ENCODE peak calls at places on chromosomes 1 and 21, in seven cellular contexts. One of them, this sample, is unnamed.

GRCh38 chr1:159881930-159882839 is 17.8 kb downstream of the CFAP45 start:
- DNase-seq in fibroblast of pulmonary artery: peak
- DNase-seq in mucosa of descending colon: peak
- DNase-seq in fibroblast of mammary gland: peak
- DNase-seq in pancreas: peak
- DNase-seq in HL-60: peak
- DNase-seq in heart right ventricle: peak
- DNase-seq in this sample: peak

GRCh38 chr1:39370602-39371001 is 120.8 kb upstream of the BMP8A start:
- DNase-seq in fibroblast of pulmonary artery: no peak
- DNase-seq in mucosa of descending colon: no peak
- DNase-seq in fibroblast of mammary gland: peak
- DNase-seq in pancreas: no peak
- DNase-seq in HL-60: no peak
- DNase-seq in heart right ventricle: no peak
- DNase-seq in this sample: no peak

GRCh38 chr1:180181048-180181447 is 26.4 kb downstream of the QSOX1 start:
- DNase-seq in fibroblast of pulmonary artery: peak
- DNase-seq in mucosa of descending colon: peak
- DNase-seq in fibroblast of mammary gland: peak
- DNase-seq in pancreas: no peak
- DNase-seq in HL-60: no peak
- DNase-seq in heart right ventricle: no peak
- DNase-seq in this sample: no peak

GRCh38 chr1:56814205-56814604 is 5.0 kb downstream of the FYB2 start:
- DNase-seq in fibroblast of pulmonary artery: no peak
- DNase-seq in mucosa of descending colon: no peak
- DNase-seq in fibroblast of mammary gland: peak
- DNase-seq in pancreas: no peak
- DNase-seq in HL-60: no peak
- DNase-seq in heart right ventricle: no peak
- DNase-seq in this sample: no peak

GRCh38 chr1:86765073-86765472 is 60.7 kb downstream of the SH3GLB1 start:
- DNase-seq in fibroblast of pulmonary artery: no peak
- DNase-seq in mucosa of descending colon: no peak
- DNase-seq in fibroblast of mammary gland: no peak
- DNase-seq in pancreas: no peak
- DNase-seq in HL-60: no peak
- DNase-seq in heart right ventricle: no peak
- DNase-seq in this sample: no peak

GRCh38 chr1:60527567-60527966 is 454.0 kb upstream of the C1orf87 start:
- DNase-seq in fibroblast of pulmonary artery: no peak
- DNase-seq in mucosa of descending colon: no peak
- DNase-seq in fibroblast of mammary gland: no peak
- DNase-seq in pancreas: no peak
- DNase-seq in HL-60: no peak
- DNase-seq in heart right ventricle: no peak
- DNase-seq in this sample: no peak

GRCh38 chr1:6145351-6145750 is 34.8 kb downstream of the CHD5 start:
- DNase-seq in fibroblast of pulmonary artery: no peak
- DNase-seq in mucosa of descending colon: no peak
- DNase-seq in fibroblast of mammary gland: no peak
- DNase-seq in pancreas: no peak
- DNase-seq in HL-60: no peak
- DNase-seq in heart right ventricle: no peak
- DNase-seq in this sample: no peak

GRCh38 chr1:42940851-42941639 is 17.6 kb downstream of the SLC2A1 start:
- DNase-seq in fibroblast of pulmonary artery: peak
- DNase-seq in mucosa of descending colon: peak
- DNase-seq in fibroblast of mammary gland: peak
- DNase-seq in pancreas: no peak
- DNase-seq in HL-60: no peak
- DNase-seq in heart right ventricle: no peak
- DNase-seq in this sample: no peak

GRCh38 chr1:215002471-215002870 is 80.1 kb upstream of the KCNK2 start:
- DNase-seq in fibroblast of pulmonary artery: peak
- DNase-seq in mucosa of descending colon: no peak
- DNase-seq in fibroblast of mammary gland: peak
- DNase-seq in pancreas: no peak
- DNase-seq in HL-60: no peak
- DNase-seq in heart right ventricle: no peak
- DNase-seq in this sample: no peak

GRCh38 chr1:167782946-167783345 is 61.2 kb downstream of the MPZL1 start:
- DNase-seq in fibroblast of pulmonary artery: no peak
- DNase-seq in mucosa of descending colon: no peak
- DNase-seq in fibroblast of mammary gland: no peak
- DNase-seq in pancreas: no peak
- DNase-seq in HL-60: no peak
- DNase-seq in heart right ventricle: no peak
- DNase-seq in this sample: no peak

GRCh38 chr1:38284953-38285352 is 238.4 kb upstream of the POU3F1 start:
- DNase-seq in fibroblast of pulmonary artery: no peak
- DNase-seq in mucosa of descending colon: no peak
- DNase-seq in fibroblast of mammary gland: no peak
- DNase-seq in pancreas: no peak
- DNase-seq in HL-60: no peak
- DNase-seq in heart right ventricle: peak
- DNase-seq in this sample: no peak

GRCh38 chr1:228293816-228294500 is 86.1 kb downstream of the OBSCN start:
- DNase-seq in fibroblast of pulmonary artery: no peak
- DNase-seq in mucosa of descending colon: peak
- DNase-seq in fibroblast of mammary gland: no peak
- DNase-seq in pancreas: no peak
- DNase-seq in HL-60: no peak
- DNase-seq in heart right ventricle: peak
- DNase-seq in this sample: no peak

GRCh38 chr21:35461700-35462099 is 412.6 kb upstream of the RUNX1 start:
- DNase-seq in fibroblast of pulmonary artery: no peak
- DNase-seq in mucosa of descending colon: no peak
- DNase-seq in fibroblast of mammary gland: no peak
- DNase-seq in pancreas: no peak
- DNase-seq in HL-60: no peak
- DNase-seq in heart right ventricle: no peak
- DNase-seq in this sample: no peak

GRCh38 chr1:27563407-27564263 is 40.3 kb downstream of the AHDC1 start:
- DNase-seq in fibroblast of pulmonary artery: peak
- DNase-seq in mucosa of descending colon: peak
- DNase-seq in fibroblast of mammary gland: peak
- DNase-seq in pancreas: peak
- DNase-seq in HL-60: no peak
- DNase-seq in heart right ventricle: peak
- DNase-seq in this sample: no peak

GRCh38 chr1:179781962-179782361 is 38.9 kb downstream of the FAM163A start:
- DNase-seq in fibroblast of pulmonary artery: peak
- DNase-seq in mucosa of descending colon: peak
- DNase-seq in fibroblast of mammary gland: peak
- DNase-seq in pancreas: no peak
- DNase-seq in HL-60: no peak
- DNase-seq in heart right ventricle: peak
- DNase-seq in this sample: no peak

GRCh38 chr1:61202854-61203603 is 120.7 kb downstream of the NFIA start:
- DNase-seq in fibroblast of pulmonary artery: no peak
- DNase-seq in mucosa of descending colon: no peak
- DNase-seq in fibroblast of mammary gland: peak
- DNase-seq in pancreas: no peak
- DNase-seq in HL-60: no peak
- DNase-seq in heart right ventricle: no peak
- DNase-seq in this sample: no peak

GRCh38 chr1:10211805-10212405 is 1.5 kb downstream of the KIF1B start:
- DNase-seq in fibroblast of pulmonary artery: no peak
- DNase-seq in mucosa of descending colon: no peak
- DNase-seq in fibroblast of mammary gland: no peak
- DNase-seq in pancreas: no peak
- DNase-seq in HL-60: no peak
- DNase-seq in heart right ventricle: no peak
- DNase-seq in this sample: no peak

GRCh38 chr1:34002810-34003209 is 138.9 kb downstream of the HMGB4 start:
- DNase-seq in fibroblast of pulmonary artery: no peak
- DNase-seq in mucosa of descending colon: no peak
- DNase-seq in fibroblast of mammary gland: no peak
- DNase-seq in pancreas: no peak
- DNase-seq in HL-60: no peak
- DNase-seq in heart right ventricle: no peak
- DNase-seq in this sample: peak

GRCh38 chr1:229156819-229157218 is 114.1 kb upstream of the RAB4A start:
- DNase-seq in fibroblast of pulmonary artery: peak
- DNase-seq in mucosa of descending colon: no peak
- DNase-seq in fibroblast of mammary gland: peak
- DNase-seq in pancreas: peak
- DNase-seq in HL-60: no peak
- DNase-seq in heart right ventricle: no peak
- DNase-seq in this sample: no peak

GRCh38 chr21:38933731-38934130 is 128.0 kb downstream of the ETS2 start:
- DNase-seq in fibroblast of pulmonary artery: no peak
- DNase-seq in mucosa of descending colon: peak
- DNase-seq in fibroblast of mammary gland: no peak
- DNase-seq in pancreas: no peak
- DNase-seq in HL-60: no peak
- DNase-seq in heart right ventricle: no peak
- DNase-seq in this sample: no peak

GRCh38 chr1:41160498-41161110 is 81.5 kb downstream of the SCMH1 start:
- DNase-seq in fibroblast of pulmonary artery: no peak
- DNase-seq in mucosa of descending colon: no peak
- DNase-seq in fibroblast of mammary gland: no peak
- DNase-seq in pancreas: no peak
- DNase-seq in HL-60: no peak
- DNase-seq in heart right ventricle: no peak
- DNase-seq in this sample: no peak

GRCh38 chr1:83961571-83962295 is 37.2 kb downstream of the TTLL7 start:
- DNase-seq in fibroblast of pulmonary artery: peak
- DNase-seq in mucosa of descending colon: no peak
- DNase-seq in fibroblast of mammary gland: peak
- DNase-seq in pancreas: no peak
- DNase-seq in HL-60: no peak
- DNase-seq in heart right ventricle: no peak
- DNase-seq in this sample: no peak

GRCh38 chr1:55466343-55466742 is 251.2 kb upstream of the USP24 start:
- DNase-seq in fibroblast of pulmonary artery: no peak
- DNase-seq in mucosa of descending colon: no peak
- DNase-seq in fibroblast of mammary gland: peak
- DNase-seq in pancreas: no peak
- DNase-seq in HL-60: no peak
- DNase-seq in heart right ventricle: no peak
- DNase-seq in this sample: no peak

GRCh38 chr1:206117151-206117948 is at the start of gene AVPR1B:
- DNase-seq in fibroblast of pulmonary artery: peak
- DNase-seq in mucosa of descending colon: peak
- DNase-seq in fibroblast of mammary gland: peak
- DNase-seq in pancreas: peak
- DNase-seq in HL-60: no peak
- DNase-seq in heart right ventricle: peak
- DNase-seq in this sample: no peak

GRCh38 chr21:17269760-17270159 is 243.1 kb upstream of the CXADR start:
- DNase-seq in fibroblast of pulmonary artery: no peak
- DNase-seq in mucosa of descending colon: no peak
- DNase-seq in fibroblast of mammary gland: peak
- DNase-seq in pancreas: no peak
- DNase-seq in HL-60: no peak
- DNase-seq in heart right ventricle: no peak
- DNase-seq in this sample: no peak

GRCh38 chr21:17270234-17270633 is 242.6 kb upstream of the CXADR start:
- DNase-seq in fibroblast of pulmonary artery: peak
- DNase-seq in mucosa of descending colon: no peak
- DNase-seq in fibroblast of mammary gland: peak
- DNase-seq in pancreas: no peak
- DNase-seq in HL-60: no peak
- DNase-seq in heart right ventricle: no peak
- DNase-seq in this sample: no peak
- TF ChIP-seq CTCF in fibroblast of pulmonary artery: peak
- TF ChIP-seq CTCF in mucosa of descending colon: no peak
- TF ChIP-seq CTCF in fibroblast of mammary gland: peak
- TF ChIP-seq CTCF in pancreas: peak
- TF ChIP-seq CTCF in HL-60: peak
- TF ChIP-seq CTCF in heart right ventricle: peak
- TF ChIP-seq CTCF in this sample: no peak

GRCh38 chr1:164320780-164321683 is 238.0 kb upstream of the PBX1 start:
- DNase-seq in fibroblast of pulmonary artery: peak
- DNase-seq in mucosa of descending colon: peak
- DNase-seq in fibroblast of mammary gland: peak
- DNase-seq in pancreas: peak
- DNase-seq in HL-60: no peak
- DNase-seq in heart right ventricle: peak
- DNase-seq in this sample: no peak
- H3K4me3 ChIP-seq in fibroblast of pulmonary artery: peak
- H3K4me3 ChIP-seq in mucosa of descending colon: no peak
- H3K4me3 ChIP-seq in fibroblast of mammary gland: peak
- H3K4me3 ChIP-seq in pancreas: peak
- H3K4me3 ChIP-seq in HL-60: no peak
- H3K4me3 ChIP-seq in heart right ventricle: peak
- H3K4me3 ChIP-seq in this sample: peak

DNA sequence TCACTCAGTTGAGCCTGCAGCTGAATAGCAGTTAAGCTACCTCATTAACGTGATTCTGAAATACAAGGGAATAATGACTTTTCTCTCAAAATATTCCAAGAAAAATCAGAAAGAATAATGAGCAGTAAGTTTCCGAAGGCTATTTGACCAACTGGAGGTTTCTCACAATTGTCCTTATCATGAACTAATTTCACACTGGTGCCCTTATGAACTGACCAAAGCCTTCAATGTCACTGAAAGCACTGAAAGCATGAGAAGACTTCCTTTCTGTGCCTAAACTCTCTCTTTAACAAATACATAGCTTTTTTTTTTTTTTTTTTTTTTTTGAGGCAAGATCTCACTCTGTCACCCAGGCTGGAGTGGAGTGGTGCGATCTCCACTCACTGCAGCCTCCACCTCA is 18.8 kb downstream of the EIF4G3 start:
- DNase-seq in fibroblast of pulmonary artery: no peak
- DNase-seq in mucosa of descending colon: no peak
- DNase-seq in fibroblast of mammary gland: no peak
- DNase-seq in pancreas: no peak
- DNase-seq in HL-60: no peak
- DNase-seq in heart right ventricle: no peak
- DNase-seq in this sample: no peak
- TF ChIP-seq CTCF in fibroblast of pulmonary artery: no peak
- TF ChIP-seq CTCF in mucosa of descending colon: no peak
- TF ChIP-seq CTCF in fibroblast of mammary gland: no peak
- TF ChIP-seq CTCF in pancreas: no peak
- TF ChIP-seq CTCF in HL-60: no peak
- TF ChIP-seq CTCF in heart right ventricle: no peak
- TF ChIP-seq CTCF in this sample: no peak

GRCh38 chr1:53195211-53195909 is 1.3 kb upstream of the CPT2 start:
- DNase-seq in fibroblast of pulmonary artery: no peak
- DNase-seq in mucosa of descending colon: no peak
- DNase-seq in fibroblast of mammary gland: no peak
- DNase-seq in pancreas: no peak
- DNase-seq in HL-60: no peak
- DNase-seq in heart right ventricle: no peak
- DNase-seq in this sample: no peak

GRCh38 chr1:53195913-53196484 is 625 bp upstream of the CPT2 start:
- DNase-seq in fibroblast of pulmonary artery: no peak
- DNase-seq in mucosa of descending colon: no peak
- DNase-seq in fibroblast of mammary gland: no peak
- DNase-seq in pancreas: no peak
- DNase-seq in HL-60: no peak
- DNase-seq in heart right ventricle: no peak
- DNase-seq in this sample: no peak

GRCh38 chr1:53197301-53198205 is 929 bp downstream of the CPT2 start:
- DNase-seq in fibroblast of pulmonary artery: peak
- DNase-seq in mucosa of descending colon: no peak
- DNase-seq in fibroblast of mammary gland: peak
- DNase-seq in pancreas: no peak
- DNase-seq in HL-60: no peak
- DNase-seq in heart right ventricle: no peak
- DNase-seq in this sample: no peak

GRCh38 chr1:53196485-53197271 is at the start of gene CPT2:
- DNase-seq in fibroblast of pulmonary artery: peak
- DNase-seq in mucosa of descending colon: peak
- DNase-seq in fibroblast of mammary gland: peak
- DNase-seq in pancreas: peak
- DNase-seq in HL-60: peak
- DNase-seq in heart right ventricle: peak
- DNase-seq in this sample: peak

GRCh38 chr1:53198241-53198651 is 1.6 kb downstream of the CPT2 start:
- DNase-seq in fibroblast of pulmonary artery: peak
- DNase-seq in mucosa of descending colon: no peak
- DNase-seq in fibroblast of mammary gland: peak
- DNase-seq in pancreas: no peak
- DNase-seq in HL-60: no peak
- DNase-seq in heart right ventricle: no peak
- DNase-seq in this sample: peak
- H3K4me3 ChIP-seq in fibroblast of pulmonary artery: no peak
- H3K4me3 ChIP-seq in mucosa of descending colon: no peak
- H3K4me3 ChIP-seq in fibroblast of mammary gland: no peak
- H3K4me3 ChIP-seq in pancreas: no peak
- H3K4me3 ChIP-seq in HL-60: no peak
- H3K4me3 ChIP-seq in heart right ventricle: no peak
- H3K4me3 ChIP-seq in this sample: no peak